ENCODE peak calls at places on chromosome 5, in nine cellular contexts. I, Q, T, U, W, N, E, M and H are unnamed samples.

GRCh38 chr5:138282918-138283742 is 8.7 kb upstream of the GFRA3 start:
- DNase-seq in I (peak), Q (peak), T (no peak), U (peak), W (no peak), N (peak), E (peak), M (peak), H (peak)

GRCh38 chr5:17039170-17039569 is 103.1 kb upstream of the MYO10 start:
- DNase-seq in I (no peak), Q (no peak), T (no peak), U (no peak), W (no peak), N (no peak), E (no peak), M (no peak), H (no peak)

GRCh38 chr5:10310073-10310779 is 2.5 kb upstream of the CMBL start:
- DNase-seq in I (peak), Q (no peak), T (peak), U (peak), W (no peak), N (peak), E (peak), M (no peak), H (peak)

GRCh38 chr5:107861565-107861964 is 190.8 kb upstream of the EFNA5 start:
- DNase-seq in I (no peak), Q (no peak), T (no peak), U (no peak), W (no peak), N (no peak), E (no peak), M (no peak), H (no peak)

GRCh38 chr5:1883925-1884637 is 1.4 kb upstream of the IRX4 start:
- DNase-seq in I (peak), Q (no peak), T (peak), U (no peak), W (no peak), N (no peak), E (no peak), M (no peak), H (peak)

GRCh38 chr5:21685536-21685935 is 1167.6 kb downstream of the CDH12 start:
- DNase-seq in I (peak), Q (no peak), T (no peak), U (no peak), W (no peak), N (no peak), E (no peak), M (no peak), H (no peak)

GRCh38 chr5:10635257-10635860 is 71.5 kb downstream of the ANKRD33B start:
- DNase-seq in I (peak), Q (no peak), T (no peak), U (no peak), W (no peak), N (peak), E (no peak), M (no peak), H (no peak)

GRCh38 chr5:59813761-59814562 is 79.6 kb downstream of the PDE4D start:
- DNase-seq in I (peak), Q (peak), T (no peak), U (peak), W (no peak), N (peak), E (peak), M (no peak), H (no peak)

GRCh38 chr5:68542207-68542606 is 326.7 kb downstream of the PIK3R1 start:
- DNase-seq in I (peak), Q (no peak), T (no peak), U (no peak), W (no peak), N (no peak), E (peak), M (no peak), H (no peak)

GRCh38 chr5:37723147-37723961 is 116.5 kb downstream of the GDNF start:
- DNase-seq in I (peak), Q (peak), T (peak), U (peak), W (no peak), N (no peak), E (peak), M (no peak), H (no peak)

GRCh38 chr5:14914193-14914592 is 42.6 kb upstream of the ANKH start:
- DNase-seq in I (no peak), Q (no peak), T (no peak), U (no peak), W (no peak), N (no peak), E (no peak), M (no peak), H (no peak)

GRCh38 chr5:125348221-125348692 is 601.8 kb upstream of the ZNF608 start:
- DNase-seq in I (no peak), Q (no peak), T (peak), U (no peak), W (no peak), N (no peak), E (no peak), M (no peak), H (no peak)

GRCh38 chr5:143233020-143233419 is 170.5 kb downstream of the NR3C1 start:
- DNase-seq in I (no peak), Q (no peak), T (no peak), U (no peak), W (no peak), N (no peak), E (peak), M (no peak), H (no peak)

GRCh38 chr5:55907927-55908326 is 56.8 kb downstream of the IL31RA start:
- DNase-seq in I (no peak), Q (no peak), T (no peak), U (no peak), W (no peak), N (no peak), E (no peak), M (no peak), H (no peak)

GRCh38 chr5:160475864-160476438 is 54.3 kb downstream of the PTTG1 start:
- DNase-seq in I (no peak), Q (no peak), T (no peak), U (no peak), W (no peak), N (no peak), E (no peak), M (no peak), H (no peak)

GRCh38 chr5:94830520-94830919 is 212.1 kb downstream of the SLF1 start:
- DNase-seq in I (peak), Q (peak), T (no peak), U (no peak), W (no peak), N (no peak), E (no peak), M (no peak), H (no peak)

GRCh38 chr5:67021031-67021430 is 175.6 kb downstream of the CD180 start:
- DNase-seq in I (peak), Q (no peak), T (no peak), U (no peak), W (no peak), N (no peak), E (no peak), M (no peak), H (no peak)

GRCh38 chr5:59186623-59187022 is 603.7 kb downstream of the RAB3C start:
- DNase-seq in I (no peak), Q (no peak), T (no peak), U (no peak), W (no peak), N (no peak), E (no peak), M (no peak), H (no peak)

GRCh38 chr5:6832994-6833393 is 119.8 kb downstream of the TENT4A start:
- DNase-seq in I (no peak), Q (no peak), T (peak), U (no peak), W (no peak), N (no peak), E (no peak), M (peak), H (no peak)

GRCh38 chr5:1735320-1735970 is 64.2 kb downstream of the MRPL36 start:
- DNase-seq in I (no peak), Q (no peak), T (no peak), U (no peak), W (no peak), N (no peak), E (no peak), M (no peak), H (no peak)

GRCh38 chr5:127938746-127939145 is 144.8 kb upstream of the SLC12A2 start:
- DNase-seq in I (no peak), Q (no peak), T (no peak), U (no peak), W (no peak), N (no peak), E (no peak), M (no peak), H (no peak)

GRCh38 chr5:176723440-176723839 is 76.2 kb downstream of the TSPAN17 start:
- DNase-seq in I (no peak), Q (no peak), T (no peak), U (no peak), W (no peak), N (no peak), E (no peak), M (no peak), H (no peak)

GRCh38 chr5:143870871-143871632 is 59.1 kb downstream of the HMHB1 start:
- DNase-seq in I (peak), Q (no peak), T (no peak), U (no peak), W (no peak), N (no peak), E (no peak), M (no peak), H (no peak)

GRCh38 chr5:10479226-10479721 is 37.6 kb downstream of the ROPN1L start:
- DNase-seq in I (peak), Q (no peak), T (no peak), U (peak), W (no peak), N (peak), E (peak), M (peak), H (no peak)

GRCh38 chr5:161925960-161926359 is 78.0 kb downstream of the GABRA1 start:
- DNase-seq in I (no peak), Q (peak), T (no peak), U (no peak), W (no peak), N (no peak), E (no peak), M (no peak), H (no peak)

GRCh38 chr5:29963956-29964355 is 1229.5 kb upstream of the CDH6 start:
- DNase-seq in I (peak), Q (no peak), T (no peak), U (no peak), W (no peak), N (no peak), E (peak), M (no peak), H (no peak)

GRCh38 chr5:59491944-59492343 is 401.6 kb downstream of the PDE4D start:
- DNase-seq in I (no peak), Q (no peak), T (no peak), U (no peak), W (no peak), N (no peak), E (no peak), M (no peak), H (no peak)

GRCh38 chr5:2276101-2276500 is 393.4 kb upstream of the IRX4 start:
- DNase-seq in I (no peak), Q (no peak), T (no peak), U (no peak), W (no peak), N (no peak), E (no peak), M (no peak), H (no peak)

GRCh38 chr5:116576043-116576713 is 1.6 kb upstream of the SEMA6A start:
- DNase-seq in I (peak), Q (peak), T (peak), U (peak), W (peak), N (no peak), E (peak), M (no peak), H (peak)

GRCh38 chr5:138466058-138466899 is 1.0 kb downstream of the EGR1 start:
- DNase-seq in I (no peak), Q (no peak), T (no peak), U (no peak), W (no peak), N (no peak), E (peak), M (no peak), H (peak)

GRCh38 chr5:137220523-137220927 is 278.6 kb downstream of the SPOCK1 start:
- DNase-seq in I (peak), Q (peak), T (no peak), U (peak), W (no peak), N (peak), E (peak), M (peak), H (peak)

GRCh38 chr5:11149136-11149535 is 388.1 kb upstream of the DAP start:
- DNase-seq in I (no peak), Q (no peak), T (no peak), U (no peak), W (no peak), N (no peak), E (no peak), M (no peak), H (no peak)

GRCh38 chr5:55027589-55027988 is 3.5 kb downstream of the GZMK start:
- DNase-seq in I (no peak), Q (no peak), T (no peak), U (no peak), W (no peak), N (no peak), E (no peak), M (no peak), H (no peak)

GRCh38 chr5:133051117-133051546 is 681 bp upstream of the HSPA4 start:
- DNase-seq in I (no peak), Q (no peak), T (no peak), U (no peak), W (peak), N (no peak), E (no peak), M (no peak), H (no peak)

GRCh38 chr5:91352831-91353695 is 30.1 kb downstream of the ARRDC3 start:
- DNase-seq in I (no peak), Q (peak), T (no peak), U (no peak), W (no peak), N (no peak), E (no peak), M (no peak), H (no peak)

GRCh38 chr5:6900828-6901227 is 187.6 kb downstream of the TENT4A start:
- DNase-seq in I (no peak), Q (no peak), T (no peak), U (peak), W (no peak), N (no peak), E (no peak), M (no peak), H (peak)

GRCh38 chr5:181164076-181164952 is 16.9 kb downstream of the OR2V2 start:
- DNase-seq in I (no peak), Q (no peak), T (no peak), U (peak), W (no peak), N (peak), E (no peak), M (no peak), H (no peak)

GRCh38 chr5:181161534-181162175 is 14.3 kb downstream of the OR2V2 start:
- DNase-seq in I (no peak), Q (no peak), T (no peak), U (no peak), W (no peak), N (no peak), E (no peak), M (no peak), H (no peak)

GRCh38 chr5:181160144-181160754 is 12.9 kb downstream of the OR2V2 start:
- DNase-seq in I (peak), Q (peak), T (peak), U (peak), W (peak), N (peak), E (peak), M (no peak), H (no peak)

GRCh38 chr5:181166812-181167733 is 19.7 kb downstream of the OR2V2 start:
- DNase-seq in I (no peak), Q (no peak), T (no peak), U (no peak), W (no peak), N (no peak), E (no peak), M (no peak), H (no peak)

GRCh38 chr5:181163487-181164075 is 16.2 kb downstream of the OR2V2 start:
- DNase-seq in I (no peak), Q (no peak), T (no peak), U (no peak), W (no peak), N (no peak), E (no peak), M (no peak), H (no peak)
- H3K4me3 ChIP-seq in I (no peak), Q (peak), T (no peak), U (no peak), W (no peak), N (peak), E (no peak), M (no peak), H (no peak)

DNA sequence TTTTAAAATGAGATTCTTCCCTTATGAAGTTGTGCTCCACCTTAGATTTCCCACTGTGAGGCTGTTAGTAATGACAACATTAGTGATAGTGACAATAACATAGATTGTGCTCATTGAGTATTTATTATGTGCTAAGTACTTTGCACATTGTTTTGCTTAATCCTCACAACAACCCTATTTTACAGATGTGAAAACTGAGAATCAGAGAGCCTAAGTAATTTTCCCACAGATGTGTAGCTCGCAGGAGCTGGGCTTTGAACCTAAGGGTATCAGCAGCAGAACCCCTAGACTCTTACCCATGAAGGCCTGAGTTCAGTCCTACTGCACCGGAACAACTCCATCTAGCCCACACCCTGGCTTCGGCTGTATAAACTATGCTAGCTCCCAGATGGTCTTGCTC is 15.6 kb upstream of the ARAP3 start:
- DNase-seq in I (no peak), Q (no peak), T (no peak), U (no peak), W (no peak), N (no peak), E (no peak), M (no peak), H (no peak)
- H3K4me3 ChIP-seq in I (no peak), Q (no peak), T (no peak), U (no peak), W (no peak), N (no peak), E (no peak), M (no peak), H (no peak)

GRCh38 chr5:154260224-154260859 is 69.8 kb downstream of the GALNT10 start:
- DNase-seq in I (no peak), Q (no peak), T (no peak), U (no peak), W (no peak), N (no peak), E (peak), M (no peak), H (no peak)
- H3K4me3 ChIP-seq in I (no peak), Q (no peak), T (no peak), U (no peak), W (no peak), N (no peak), E (no peak), M (no peak), H (no peak)

DNA sequence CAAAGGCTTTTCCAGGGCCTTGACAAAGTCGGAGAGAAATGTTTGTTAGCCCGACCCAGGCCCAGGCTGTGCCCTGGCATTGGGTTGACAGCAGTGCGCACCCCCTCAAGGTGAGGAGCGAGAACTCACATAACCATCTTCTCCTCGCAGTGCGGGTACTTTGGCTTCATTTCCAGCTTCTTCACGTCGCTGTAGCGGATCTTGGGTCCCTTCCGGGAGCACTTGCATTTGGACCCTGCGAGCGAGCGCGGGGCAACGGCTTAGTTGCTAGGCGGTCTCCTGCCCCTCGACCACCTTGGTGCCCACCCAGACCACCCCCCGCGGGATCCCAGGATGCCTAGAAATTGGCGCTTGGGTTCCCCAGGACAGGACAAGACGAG is 496 bp downstream of the CXCL14 start:
- DNase-seq in I (no peak), Q (no peak), T (no peak), U (no peak), W (no peak), N (no peak), E (no peak), M (no peak), H (no peak)
- H3K4me3 ChIP-seq in I (peak), Q (no peak), T (peak), U (no peak), W (no peak), N (no peak), E (peak), M (peak), H (no peak)

GRCh38 chr5:126449751-126450271 is 26.6 kb downstream of the GRAMD2B start:
- DNase-seq in I (peak), Q (no peak), T (no peak), U (no peak), W (peak), N (peak), E (peak), M (no peak), H (no peak)
- H3K4me3 ChIP-seq in I (no peak), Q (no peak), T (no peak), U (no peak), W (peak), N (no peak), E (no peak), M (no peak), H (no peak)

DNA sequence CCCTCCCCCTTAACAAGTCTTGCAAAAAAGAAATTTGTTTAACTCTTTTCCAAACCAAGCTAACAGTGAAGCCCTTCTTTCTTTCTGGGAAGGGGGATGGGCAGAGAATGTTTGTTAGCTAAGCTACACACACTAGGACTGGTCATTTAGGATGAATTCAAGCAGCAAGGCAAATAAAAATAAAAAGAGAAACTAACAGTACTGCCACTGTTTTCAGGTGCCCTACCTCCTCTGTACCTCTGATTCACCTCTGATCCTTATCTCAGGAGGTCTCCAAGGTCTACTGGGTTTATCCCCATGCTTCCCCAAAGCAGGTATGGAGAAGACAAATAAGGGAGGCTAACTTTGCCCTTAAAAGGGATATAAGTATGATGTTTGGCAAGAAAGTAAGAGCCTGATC is 52.9 kb downstream of the ELL2 start:
- DNase-seq in I (no peak), Q (no peak), T (no peak), U (no peak), W (no peak), N (no peak), E (no peak), M (no peak), H (no peak)
- H3K4me3 ChIP-seq in I (no peak), Q (no peak), T (no peak), U (no peak), W (no peak), N (no peak), E (peak), M (no peak), H (no peak)

GRCh38 chr5:93598997-93599371 is 16.0 kb downstream of the NR2F1 start:
- DNase-seq in I (no peak), Q (no peak), T (no peak), U (no peak), W (no peak), N (no peak), E (no peak), M (no peak), H (no peak)
- H3K4me3 ChIP-seq in I (no peak), Q (no peak), T (no peak), U (no peak), W (no peak), N (peak), E (no peak), M (no peak), H (no peak)

GRCh38 chr5:74433255-74434123 is 207.0 kb downstream of the ENC1 start:
- DNase-seq in I (peak), Q (no peak), T (no peak), U (no peak), W (no peak), N (peak), E (no peak), M (no peak), H (no peak)
- H3K4me3 ChIP-seq in I (no peak), Q (peak), T (peak), U (no peak), W (no peak), N (peak), E (peak), M (no peak), H (no peak)